ENCODE peak calls at places on chromosomes 13 and 19, in six cellular contexts. L is heart right ventricle, R is fibroblast of lung, B is HAP-1, N is A673, E is GM23338. P is an unnamed sample. For H3K4me1 and H3K36me3, the result is how much of the 10 kb centered on the place peaks cover.

GRCh38 chr13:86838411-86839120 is 832.6 kb upstream of the SLITRK5 start:
- DNase-seq in L (no peak), R (no peak), B (no peak), E (no peak), N (no peak), P (no peak)

GRCh38 chr13:20473139-20473538 is 52.5 kb downstream of the CRYL1 start:
- DNase-seq in R (no peak), L (no peak), B (no peak), N (no peak), E (no peak), P (no peak)

GRCh38 chr13:100128373-100128772 is 39.5 kb downstream of the PCCA start:
- DNase-seq in E (no peak), B (no peak), L (no peak), R (peak), N (no peak), P (no peak)

GRCh38 chr13:63910406-63910957 is 2494.8 kb upstream of the PCDH20 start:
- DNase-seq in E (peak), R (peak), N (peak), B (peak), L (no peak), P (peak)

GRCh38 chr13:98345103-98345899 is 168.2 kb upstream of the RNF113B start:
- DNase-seq in R (no peak), B (peak), E (no peak), L (no peak), N (no peak), P (no peak)

GRCh38 chr19:5074418-5074817 is 105.5 kb downstream of the KDM4B start:
- DNase-seq in B (peak), E (no peak), N (peak), R (no peak), L (no peak), P (no peak)

GRCh38 chr13:24187185-24187584 is 26.7 kb downstream of the SPATA13 start:
- DNase-seq in R (peak), N (peak), B (no peak), L (no peak), E (no peak), P (no peak)

GRCh38 chr19:29873024-29873800 is 61.4 kb downstream of the CCNE1 start:
- DNase-seq in B (peak), L (peak), R (peak), E (peak), N (peak), P (no peak)

GRCh38 chr19:19106061-19106551 is 32.2 kb downstream of the TMEM161A start:
- DNase-seq in L (no peak), N (no peak), E (peak), R (no peak), B (no peak), P (no peak)

GRCh38 chr19:6260912-6261636 is 18.7 kb downstream of the MLLT1 start:
- DNase-seq in E (peak), L (no peak), N (peak), R (no peak), B (peak), P (peak)

GRCh38 chr13:30847697-30848307 is 58.3 kb upstream of the MEDAG start:
- DNase-seq in B (no peak), R (peak), N (peak), L (peak), E (no peak), P (no peak)

GRCh38 chr19:55285225-55285890 is 1.6 kb downstream of the BRSK1 start:
- DNase-seq in L (peak), B (no peak), N (no peak), E (peak), R (peak), P (no peak)

GRCh38 chr19:48617146-48617937 is 1.6 kb downstream of the RPL18 start:
- DNase-seq in B (peak), R (no peak), L (no peak), N (no peak), E (no peak), P (no peak)

GRCh38 chr13:67273001-67273400 is 42.9 kb upstream of the PCDH9 start:
- DNase-seq in L (no peak), E (no peak), N (no peak), R (peak), B (no peak), P (no peak)

GRCh38 chr19:42850981-42851717 is 28.4 kb downstream of the PSG1 start:
- DNase-seq in E (no peak), N (peak), R (peak), B (no peak), L (peak), P (no peak)

GRCh38 chr19:5585461-5586299 is 17.9 kb upstream of the TINCR start:
- DNase-seq in L (peak), B (no peak), R (peak), N (peak), E (peak), P (no peak)

GRCh38 chr19:14413355-14413754 is 5.8 kb downstream of the DDX39A start:
- DNase-seq in L (no peak), B (no peak), N (no peak), R (no peak), E (no peak), P (no peak)

GRCh38 chr13:30792257-30793000 is 57.1 kb downstream of the ALOX5AP start:
- DNase-seq in L (peak), R (peak), B (peak), N (no peak), E (peak), P (peak)

GRCh38 chr19:38064661-38065425 is 157.8 kb downstream of the SIPA1L3 start:
- DNase-seq in E (no peak), B (no peak), N (no peak), R (no peak), L (no peak), P (no peak)

GRCh38 chr13:98528663-98529064 is 48.2 kb downstream of the STK24 start:
- DNase-seq in E (no peak), B (no peak), L (no peak), R (peak), N (no peak), P (peak)

GRCh38 chr13:33348366-33348765 is 62.8 kb upstream of the STARD13 start:
- DNase-seq in B (no peak), L (no peak), E (no peak), R (peak), N (no peak), P (no peak)

GRCh38 chr13:37369618-37370017 is 228.9 kb downstream of the POSTN start:
- DNase-seq in N (no peak), B (no peak), R (peak), L (no peak), E (no peak), P (peak)

GRCh38 chr13:51547425-51548176 is 36.7 kb upstream of the WDFY2 start:
- DNase-seq in L (no peak), N (no peak), R (no peak), E (no peak), B (no peak), P (no peak)

GRCh38 chr13:26658491-26658890 is 101.0 kb downstream of the WASF3 start:
- DNase-seq in E (no peak), R (no peak), L (no peak), B (no peak), N (no peak), P (no peak)

GRCh38 chr13:28497143-28497876 is 2.4 kb upstream of the FLT1 start:
- DNase-seq in E (no peak), L (no peak), N (no peak), B (no peak), R (no peak), P (no peak)

GRCh38 chr19:575527-576506 is 3.4 kb downstream of the BSG start:
- DNase-seq in B (peak), E (peak), L (peak), N (no peak), R (peak), P (peak)

GRCh38 chr19:48330012-48330681 is 4.8 kb downstream of the EMP3 start:
- DNase-seq in B (peak), N (no peak), R (peak), L (peak), E (peak), P (peak)

GRCh38 chr13:21175656-21176194 is 627 bp downstream of the SKA3 start:
- DNase-seq in N (peak), E (no peak), L (no peak), B (no peak), R (peak), P (no peak)

GRCh38 chr13:39581177-39581576 is 21.8 kb downstream of the LHFPL6 start:
- DNase-seq in L (no peak), E (no peak), R (no peak), N (no peak), B (no peak), P (no peak)

GRCh38 chr19:34649886-34650543 is 26.9 kb downstream of the SCGB2B2 start:
- DNase-seq in B (no peak), R (no peak), N (no peak), L (no peak), E (no peak), P (no peak)

GRCh38 chr13:46490129-46490528 is 62.8 kb upstream of the LRCH1 start:
- DNase-seq in L (no peak), N (no peak), R (no peak), B (no peak), E (no peak), P (no peak)

GRCh38 chr13:109401891-109402290 is 384.5 kb downstream of the IRS2 start:
- DNase-seq in E (no peak), R (no peak), N (no peak), L (no peak), B (no peak), P (no peak)

GRCh38 chr19:18912933-18913332 is 6.3 kb downstream of the COPE start:
- DNase-seq in B (no peak), E (no peak), L (no peak), N (no peak), R (no peak), P (no peak)

GRCh38 chr13:110790371-110790770 is 76.9 kb downstream of the ING1 start:
- DNase-seq in R (no peak), B (no peak), E (no peak), L (no peak), N (no peak), P (no peak)

GRCh38 chr19:49863935-49864320 is 3.4 kb downstream of the PNKP start:
- DNase-seq in L (no peak), R (no peak), N (no peak), B (no peak), E (no peak), P (no peak)
- H3K4me1 ChIP-seq in L (under half), R (under half), N (under half), B (under half), E (under half), P (under half)

GRCh38 chr19:16581145-16581970 is 9.1 kb upstream of the SLC35E1 start:
- DNase-seq in E (no peak), L (peak), B (no peak), N (no peak), R (no peak), P (no peak)
- H3K36me3 ChIP-seq in E (under half), L (under half), B (under half), N (under half), R (under half), P (under half)

GRCh38 chr19:2243274-2244121 is 5.6 kb upstream of the AMH start:
- DNase-seq in B (no peak), R (no peak), E (no peak), L (no peak), N (no peak), P (no peak)
- H3K4me1 ChIP-seq in B (under half), R (under half), E (under half), L (under half), N (under half), P (under half)

DNA sequence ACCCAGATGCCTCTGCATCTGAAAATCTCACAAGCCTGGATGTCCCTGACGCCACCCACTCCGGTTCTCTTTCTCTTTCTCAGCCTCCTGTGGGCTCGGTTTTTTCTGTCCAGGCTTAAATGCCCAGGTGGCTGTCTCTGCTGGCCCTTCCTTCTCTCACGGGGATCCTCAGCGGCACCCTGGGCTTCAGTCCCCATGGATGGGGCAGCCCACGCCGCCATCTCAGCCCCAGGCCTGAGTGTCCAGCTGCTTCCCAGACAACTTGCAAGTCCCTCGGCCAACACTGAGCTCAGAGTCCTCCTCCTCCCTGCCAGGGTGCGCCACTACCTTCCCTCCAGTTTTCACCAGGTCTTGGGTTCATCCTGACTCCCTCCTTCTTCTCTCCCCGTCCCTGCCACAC is 6.4 kb downstream of the FBN3 start:
- DNase-seq in E (no peak), B (no peak), R (no peak), L (no peak), N (no peak), P (no peak)
- H3K36me3 ChIP-seq in E (under half), B (under half), R (under half), L (under half), N (under half), P (under half)

GRCh38 chr19:35739275-35740107 is 2.8 kb downstream of the IGFLR1 start:
- DNase-seq in L (no peak), R (no peak), B (no peak), E (peak), N (no peak), P (no peak)
- H3K4me1 ChIP-seq in L (under half), R (under half), B (under half), E (under half), N (under half), P (under half)

GRCh38 chr19:44891016-44891882 is at the start of gene TOMM40:
- DNase-seq in E (peak), L (no peak), R (peak), N (no peak), B (peak), P (no peak)

GRCh38 chr19:44890366-44891015 is 563 bp upstream of the TOMM40 start:
- DNase-seq in N (peak), R (peak), E (peak), L (peak), B (peak), P (peak)

GRCh38 chr19:44887648-44888047 is 3.4 kb upstream of the TOMM40 start:
- DNase-seq in E (no peak), R (no peak), L (no peak), B (no peak), N (no peak), P (no peak)

GRCh38 chr19:44892932-44893331 is 1.9 kb downstream of the TOMM40 start:
- DNase-seq in B (no peak), R (no peak), L (no peak), N (no peak), E (no peak), P (no peak)

DNA sequence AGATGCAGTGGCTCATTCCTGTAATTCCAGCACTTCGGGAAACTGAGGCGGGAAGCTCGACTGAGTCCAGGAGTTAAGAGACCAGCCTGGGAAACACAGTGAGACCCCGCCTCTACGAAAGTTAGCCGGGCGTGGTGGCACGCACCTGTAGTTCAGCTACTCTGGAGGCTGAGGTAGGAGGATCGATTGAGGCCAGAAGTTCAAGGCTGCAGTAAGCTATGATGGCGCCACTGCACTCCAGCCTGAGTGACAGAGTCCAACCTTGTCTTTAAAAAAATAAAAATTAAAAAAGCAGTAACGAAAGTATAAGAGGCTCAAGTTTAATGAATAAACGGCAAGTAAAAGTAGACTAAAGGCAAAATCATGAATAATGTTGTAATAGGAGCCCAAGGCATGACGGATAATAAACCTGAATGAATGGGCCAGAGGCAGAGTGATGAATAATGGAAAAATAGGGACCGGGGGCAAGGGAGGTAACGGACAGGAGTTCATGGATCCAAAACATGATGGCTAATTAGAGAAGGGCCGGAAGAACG is 1.2 kb upstream of the TOMM40 start:
- DNase-seq in R (no peak), L (no peak), B (no peak), N (no peak), E (no peak), P (no peak)
- H3K36me3 ChIP-seq in R (under half), L (half or more), B (under half), N (under half), E (under half), P (under half)

DNA sequence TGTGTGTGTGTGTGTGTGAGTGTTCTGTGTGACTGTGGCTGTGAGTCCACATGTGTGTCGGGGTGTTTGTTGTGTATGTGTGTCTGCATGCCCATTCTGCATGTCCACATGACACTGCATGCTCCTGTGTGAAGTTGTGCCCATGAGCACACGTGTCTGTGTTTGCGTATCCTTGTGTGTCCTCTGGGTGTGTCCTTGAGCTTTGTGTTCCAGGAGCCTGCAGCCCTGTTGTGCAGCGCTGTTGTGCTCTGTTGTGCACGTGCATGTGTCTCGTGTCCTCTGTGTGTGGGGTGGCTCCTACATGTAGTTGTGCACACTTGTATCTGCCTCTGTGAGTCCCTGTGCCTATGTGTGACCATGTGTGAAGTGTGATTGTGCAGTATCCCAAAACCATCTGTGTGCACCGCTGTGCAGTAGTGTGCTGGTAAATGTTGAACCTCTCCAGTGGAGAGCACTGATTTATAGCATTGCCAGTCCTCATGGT is 2.2 kb upstream of the ARHGEF18 start:
- DNase-seq in N (no peak), B (no peak), R (no peak), L (no peak), E (no peak), P (no peak)
- H3K4me1 ChIP-seq in N (under half), B (under half), R (under half), L (under half), E (under half), P (under half)

DNA sequence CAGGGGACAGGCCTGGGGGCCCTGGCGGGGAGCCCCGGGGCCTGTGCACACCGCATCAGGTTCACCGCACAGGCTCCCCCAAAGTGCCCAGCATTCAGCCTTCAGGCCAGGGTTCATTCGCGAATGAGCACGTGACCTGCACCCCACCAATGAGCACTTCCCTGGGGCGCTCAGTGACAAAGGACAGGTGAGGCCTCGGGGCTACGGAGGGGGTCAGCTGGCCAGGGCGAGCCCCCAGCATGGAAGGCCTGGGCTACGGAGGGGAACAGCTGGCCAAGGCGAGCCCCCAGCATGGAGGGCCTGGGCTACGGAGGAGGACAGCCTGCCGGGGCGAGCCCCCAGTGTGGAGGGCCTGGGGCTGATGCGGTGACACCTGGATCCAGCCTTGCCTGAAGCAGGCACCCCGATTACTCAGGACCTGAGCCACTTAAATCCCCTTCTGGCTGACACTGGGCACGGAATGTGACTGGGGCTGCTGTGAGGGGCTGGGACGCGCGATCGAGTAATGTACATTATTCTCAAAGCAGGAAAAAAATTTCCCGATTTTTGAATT is 23.1 kb downstream of the TCF3 start:
- DNase-seq in N (no peak), E (no peak), R (no peak), B (no peak), L (no peak), P (no peak)
- H3K36me3 ChIP-seq in N (half or more), E (under half), R (under half), B (under half), L (under half), P (under half)

DNA sequence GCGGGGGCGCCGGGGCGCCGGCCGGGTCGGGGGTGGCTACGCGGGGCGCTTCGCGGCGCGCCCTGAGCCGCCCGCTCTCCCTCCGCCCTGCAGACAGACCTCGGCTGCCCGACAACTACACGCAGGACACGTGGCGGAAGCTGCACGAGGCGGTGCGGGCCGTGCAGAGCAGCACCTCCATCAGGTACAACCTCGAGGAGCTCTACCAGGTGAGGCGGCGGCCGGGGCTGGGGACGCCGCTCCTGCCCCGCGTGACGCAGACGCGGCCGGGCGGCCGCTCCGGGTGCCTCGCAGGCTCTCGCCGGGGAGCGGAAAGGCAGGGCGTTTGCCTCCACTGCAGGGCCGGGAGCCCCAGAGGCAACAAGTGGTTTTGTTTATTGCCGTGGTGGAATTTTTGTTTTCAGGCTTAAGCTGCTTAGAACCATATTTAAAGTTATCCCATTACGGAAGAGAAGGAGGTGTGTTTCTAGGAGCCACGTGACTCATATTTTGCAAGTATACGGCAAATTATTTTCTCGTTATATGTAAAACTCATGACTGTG is 538 bp downstream of the CUL4A start:
- DNase-seq in R (peak), B (peak), N (peak), L (no peak), E (peak), P (peak)
- H3K4me1 ChIP-seq in R (under half), B (under half), N (under half), L (under half), E (under half), P (under half)

GRCh38 chr13:113547248-113547971 is 37.1 kb upstream of the TFDP1 start:
- DNase-seq in B (peak), N (no peak), L (peak), R (peak), E (no peak), P (peak)
- H3K36me3 ChIP-seq in B (under half), N (under half), L (half or more), R (under half), E (under half), P (under half)